ENCODE peak calls at places on chromosomes 16 and 17, in four cellular contexts. H is mesendoderm, S is posterior cingulate gyrus, G is NCI-H774. W is an unnamed sample.

GRCh38 chr16:1828645-1829410 is 1.8 kb downstream of the FAHD1 start:
- DNase-seq in H (no peak), S (no peak), G (no peak), W (no peak)

GRCh38 chr17:55462711-55463110 is 41.1 kb upstream of the MMD start:
- DNase-seq in H (no peak), S (no peak), G (no peak), W (no peak)

GRCh38 chr16:51327001-51327400 is 175.9 kb upstream of the SALL1 start:
- DNase-seq in H (no peak), S (no peak), G (no peak), W (no peak)

GRCh38 chr16:85166281-85166680 is 54.0 kb upstream of the CIBAR2 start:
- DNase-seq in H (no peak), S (peak; percentile 30), G (no peak), W (no peak)

GRCh38 chr17:4849011-4849536 is 15.9 kb downstream of the MINK1 start:
- DNase-seq in H (peak; percentile 55), S (peak; percentile 29), G (no peak), W (no peak)

GRCh38 chr17:14590458-14591250 is 289.8 kb downstream of the HS3ST3B1 start:
- DNase-seq in H (no peak), S (no peak), G (no peak), W (no peak)

GRCh38 chr17:8163978-8164814 is 1.4 kb upstream of the VAMP2 start:
- DNase-seq in H (peak; percentile 73), S (peak; percentile 96), G (no peak), W (peak; percentile 37)

GRCh38 chr17:61294286-61294685 is 105.4 kb upstream of the TBX2 start:
- DNase-seq in H (no peak), S (no peak), G (no peak), W (no peak)

GRCh38 chr17:44279586-44280344 is 11.8 kb upstream of the SLC4A1 start:
- DNase-seq in H (peak; percentile 89), S (peak; percentile 91), G (no peak), W (peak; percentile 3)

GRCh38 chr17:20205609-20206008 is 196.4 kb downstream of the SPECC1 start:
- DNase-seq in H (no peak), S (peak; percentile 63), G (no peak), W (no peak)

GRCh38 chr17:37017355-37017754 is 68.6 kb downstream of the AATF start:
- DNase-seq in H (no peak), S (no peak), G (no peak), W (no peak)

GRCh38 chr16:747978-748746 is 7.4 kb upstream of the CIAO3 start:
- DNase-seq in H (no peak), S (no peak), G (no peak), W (no peak)

GRCh38 chr17:80511222-80512180 is 33.1 kb upstream of the RPTOR start:
- DNase-seq in H (peak; percentile 51), S (no peak), G (no peak), W (no peak)

GRCh38 chr16:79400462-79401149 is 199.9 kb downstream of the MAF start:
- DNase-seq in H (no peak), S (no peak), G (no peak), W (no peak)

GRCh38 chr16:6682142-6682811 is 650.4 kb upstream of the RBFOX1 start:
- DNase-seq in H (peak; percentile 84), S (peak; percentile 87), G (no peak), W (no peak)

GRCh38 chr17:64057701-64058263 is 37.3 kb upstream of the ICAM2 start:
- DNase-seq in H (no peak), S (peak; percentile 9), G (no peak), W (no peak)

GRCh38 chr17:76408037-76408849 is 23.8 kb downstream of the SPHK1 start:
- DNase-seq in H (peak; percentile 68), S (peak; percentile 92), G (peak; percentile 63), W (no peak)

GRCh38 chr16:84700518-84701277 is 898 bp downstream of the USP10 start:
- DNase-seq in H (peak; percentile 48), S (no peak), G (no peak), W (no peak)

GRCh38 chr16:66752379-66752778 is 970 bp upstream of the DYNC1LI2 start:
- DNase-seq in H (no peak), S (no peak), G (no peak), W (no peak)

GRCh38 chr17:5198472-5198871 is 6.8 kb upstream of the ZNF594 start:
- DNase-seq in H (no peak), S (no peak), G (no peak), W (no peak)

GRCh38 chr17:20281860-20282259 is 185.5 kb downstream of the LGALS9B start:
- DNase-seq in H (no peak), S (peak; percentile 92), G (no peak), W (peak; percentile 56)

GRCh38 chr16:50393461-50394214 is 24.9 kb upstream of the BRD7 start:
- DNase-seq in H (no peak), S (no peak), G (no peak), W (no peak)